ENCODE peak calls at places on chromosome 13, in four cellular contexts. G is SK-N-SH; V is stimulated activated naive CD4-positive, alpha-beta T cell; T is ELF-1. D is an unnamed sample.

GRCh38 chr13:29448124-29448685 is 147.3 kb downstream of the SLC7A1 start:
- DNase-seq in V (no peak), T (no peak), G (no peak), D (no peak)

GRCh38 chr13:110262082-110262436 is 44.9 kb downstream of the COL4A1 start:
- DNase-seq in G (no peak), T (no peak), V (no peak), D (no peak)

GRCh38 chr13:108433976-108434375 is 164.5 kb downstream of the TNFSF13B start:
- DNase-seq in V (no peak), T (no peak), G (no peak), D (no peak)

GRCh38 chr13:106213028-106213427 is 322.4 kb downstream of the EFNB2 start:
- DNase-seq in T (peak; percentile 14), G (no peak), V (no peak), D (no peak)

GRCh38 chr13:85997587-85997986 is 198.4 kb upstream of the SLITRK6 start:
- DNase-seq in T (no peak), V (no peak), G (no peak), D (no peak)

GRCh38 chr13:34458756-34459462 is 483.2 kb upstream of the NBEA start:
- DNase-seq in G (no peak), V (no peak), T (no peak), D (no peak)

GRCh38 chr13:45826741-45827140 is 24.8 kb downstream of the SIAH3 start:
- DNase-seq in G (no peak), T (no peak), V (no peak), D (peak; percentile 33)

GRCh38 chr13:46149272-46150133 is 32.5 kb downstream of the LCP1 start:
- DNase-seq in G (no peak), T (no peak), V (no peak), D (no peak)

GRCh38 chr13:84413016-84413415 is 530.7 kb upstream of the SLITRK1 start:
- DNase-seq in T (no peak), V (no peak), G (no peak), D (no peak)

GRCh38 chr13:20492641-20493040 is 33.0 kb downstream of the CRYL1 start:
- DNase-seq in V (peak; percentile 12), T (peak; percentile 34), G (no peak), D (no peak)

GRCh38 chr13:21478881-21479808 is 20.0 kb upstream of the ZDHHC20 start:
- DNase-seq in G (peak; percentile 47), V (peak; percentile 19), T (peak; percentile 70), D (no peak)

GRCh38 chr13:21095311-21095710 is 33.9 kb upstream of the LATS2 start:
- DNase-seq in T (no peak), G (no peak), V (no peak), D (no peak)

GRCh38 chr13:113667771-113668490 is 912 bp downstream of the GRK1 start:
- DNase-seq in G (no peak), T (no peak), V (no peak), D (no peak)

GRCh38 chr13:77184455-77184854 is 142.4 kb downstream of the MYCBP2 start:
- DNase-seq in G (no peak), T (no peak), V (no peak), D (peak; percentile 20)

GRCh38 chr13:101474419-101474957 is 22.0 kb downstream of the ITGBL1 start:
- DNase-seq in G (no peak), T (no peak), V (no peak), D (no peak)

GRCh38 chr13:101941095-101941777 is 460.6 kb downstream of the FGF14 start:
- DNase-seq in V (no peak), G (peak; percentile 14), T (no peak), D (no peak)

GRCh38 chr13:20475927-20476691 is 49.5 kb downstream of the CRYL1 start:
- DNase-seq in G (no peak), T (peak; percentile 44), V (peak; percentile 64), D (peak; percentile 67)

GRCh38 chr13:112713517-112714253 is 23.8 kb downstream of the ATP11A start:
- DNase-seq in T (no peak), G (peak; percentile 78), V (no peak), D (no peak)

GRCh38 chr13:27012482-27013197 is 159.0 kb downstream of the USP12 start:
- DNase-seq in G (no peak), V (no peak), T (no peak), D (no peak)

GRCh38 chr13:80196756-80197155 is 144.2 kb downstream of the SPRY2 start:
- DNase-seq in G (no peak), V (no peak), T (no peak), D (no peak)

GRCh38 chr13:95239293-95239692 is 62.0 kb downstream of the ABCC4 start:
- DNase-seq in G (no peak), T (no peak), V (no peak), D (peak; percentile 23)

GRCh38 chr13:44249439-44249838 is 124.2 kb upstream of the SERP2 start:
- DNase-seq in G (no peak), V (no peak), T (peak; percentile 97), D (no peak)

GRCh38 chr13:94236876-94237275 is 242.6 kb downstream of the DCT start:
- DNase-seq in G (no peak), T (no peak), V (no peak), D (no peak)

GRCh38 chr13:78334059-78334458 is 269.3 kb downstream of the POU4F1 start:
- DNase-seq in G (no peak), T (peak; percentile 5), V (no peak), D (no peak)

GRCh38 chr13:32175307-32175706 is 139.9 kb downstream of the ZAR1L start:
- DNase-seq in T (no peak), G (no peak), V (no peak), D (no peak)

GRCh38 chr13:46721054-46721453 is 75.9 kb downstream of the ESD start:
- DNase-seq in G (peak; percentile 53), V (peak; percentile 31), T (peak; percentile 8), D (no peak)

GRCh38 chr13:104321756-104322155 is 1255.5 kb upstream of the SLC10A2 start:
- DNase-seq in T (no peak), V (no peak), G (no peak), D (no peak)

GRCh38 chr13:113766035-113766800 is 7.2 kb downstream of the TMEM255B start:
- DNase-seq in T (no peak), V (no peak), G (no peak), D (no peak)

D was measured in GM18507.